ENCODE peak calls at places on chromosomes 7 and 10, in eight cellular contexts. H is pancreas, I is hepatocyte, X is heart right ventricle, M is mucosa of descending colon, Q is thoracic aorta, U is lower leg skin, B is astrocyte of the spinal cord. O is an unnamed sample.
A peak's percentile ranks its signal among the peaks of the same experiment; 100 is the strongest.

GRCh38 chr7:41374150-41374848 is 328.6 kb downstream of the INHBA start:
- DNase-seq in H (no peak), I (no peak), X (no peak), M (no peak), Q (no peak), U (no peak), B (no peak), O (no peak)

GRCh38 chr10:113960617-113961260 is 82.9 kb upstream of the ADRB1 start:
- DNase-seq in H (no peak), I (peak; percentile 80), X (no peak), M (peak; percentile 85), Q (no peak), U (no peak), B (no peak), O (no peak)

GRCh38 chr7:79593819-79594218 is 140.4 kb upstream of the MAGI2 start:
- DNase-seq in H (no peak), I (no peak), X (no peak), M (peak; percentile 16), Q (no peak), U (no peak), B (no peak), O (no peak)

GRCh38 chr10:14560794-14561765 is 213.6 kb downstream of the FAM107B start:
- DNase-seq in H (no peak), I (no peak), X (no peak), M (no peak), Q (no peak), U (no peak), B (no peak), O (no peak)

GRCh38 chr7:157047148-157047547 is 36.7 kb upstream of the MNX1 start:
- DNase-seq in H (no peak), I (no peak), X (no peak), M (no peak), Q (no peak), U (no peak), B (no peak), O (no peak)

GRCh38 chr7:143384741-143385631 is 3.8 kb downstream of the ZYX start:
- DNase-seq in H (no peak), I (no peak), X (no peak), M (no peak), Q (no peak), U (no peak), B (no peak), O (no peak)

GRCh38 chr7:129657363-129657762 is 45.8 kb downstream of the NRF1 start:
- DNase-seq in H (no peak), I (no peak), X (no peak), M (no peak), Q (no peak), U (no peak), B (no peak), O (no peak)

GRCh38 chr7:25392571-25393338 is 164.5 kb upstream of the NPVF start:
- DNase-seq in H (no peak), I (no peak), X (no peak), M (no peak), Q (no peak), U (no peak), B (peak; percentile 8), O (no peak)

GRCh38 chr7:44348300-44348699 is 22.9 kb upstream of the CAMK2B start:
- DNase-seq in H (no peak), I (no peak), X (no peak), M (no peak), Q (no peak), U (no peak), B (peak; percentile 41), O (no peak)

GRCh38 chr7:24956021-24956420 is 24.0 kb downstream of the OSBPL3 start:
- DNase-seq in H (no peak), I (no peak), X (no peak), M (no peak), Q (no peak), U (peak; percentile 27), B (no peak), O (no peak)

GRCh38 chr10:118139321-118139720 is 92.6 kb upstream of the RAB11FIP2 start:
- DNase-seq in H (no peak), I (no peak), X (no peak), M (no peak), Q (no peak), U (no peak), B (no peak), O (no peak)

GRCh38 chr7:24722386-24723177 is 34.7 kb downstream of the GSDME start:
- DNase-seq in H (no peak), I (peak; percentile 52), X (no peak), M (no peak), Q (no peak), U (no peak), B (peak; percentile 52), O (no peak)

GRCh38 chr7:130084037-130084875 is 13.9 kb downstream of the KLHDC10 start:
- DNase-seq in H (no peak), I (no peak), X (no peak), M (no peak), Q (no peak), U (no peak), B (no peak), O (no peak)

GRCh38 chr7:88377421-88377820 is 70.7 kb upstream of the STEAP4 start:
- DNase-seq in H (no peak), I (peak; percentile 50), X (no peak), M (no peak), Q (no peak), U (no peak), B (no peak), O (no peak)

GRCh38 chr10:63133787-63134557 is 844 bp downstream of the NRBF2 start:
- DNase-seq in H (no peak), I (no peak), X (no peak), M (no peak), Q (no peak), U (no peak), B (peak; percentile 47), O (no peak)

GRCh38 chr7:92705831-92706230 is 115.6 kb upstream of the FAM133B start:
- DNase-seq in H (no peak), I (no peak), X (no peak), M (no peak), Q (no peak), U (no peak), B (no peak), O (no peak)

GRCh38 chr7:43700059-43700501 is 29.2 kb downstream of the COA1 start:
- DNase-seq in H (no peak), I (peak; percentile 63), X (no peak), M (no peak), Q (no peak), U (no peak), B (peak; percentile 82), O (no peak)

GRCh38 chr7:69659964-69660363 is 61.7 kb downstream of the AUTS2 start:
- DNase-seq in H (no peak), I (no peak), X (no peak), M (no peak), Q (no peak), U (no peak), B (peak; percentile 37), O (no peak)

DNA sequence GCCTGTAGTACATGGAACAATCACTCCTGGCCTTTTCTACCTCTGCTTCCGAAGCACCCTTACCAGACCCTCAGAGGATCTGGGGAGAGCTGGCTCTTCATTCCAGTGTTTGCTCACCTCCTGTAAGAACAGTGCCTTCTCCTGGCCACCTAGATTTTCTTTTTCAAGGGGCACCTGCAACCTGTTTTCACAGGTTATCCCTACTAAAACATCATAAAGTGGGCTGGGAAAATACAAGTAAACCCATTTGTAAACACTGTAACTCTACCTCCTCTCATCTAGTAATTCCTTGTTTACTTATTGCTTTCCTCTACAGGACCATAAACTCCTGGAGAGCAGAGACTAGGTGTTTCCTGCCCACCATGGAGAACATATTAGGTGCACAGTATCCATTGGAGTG is 1.1 kb downstream of the PIK3AP1 start:
- DNase-seq in H (no peak), I (peak; percentile 24), X (no peak), M (no peak), Q (no peak), U (no peak), B (no peak), O (no peak)
- TF ChIP-seq CTCF in H (no peak), I (peak; percentile 17), X (no peak), M (no peak), Q (no peak), U (no peak), B (no peak), O (no peak)

GRCh38 chr7:1055491-1056005 is 11.2 kb downstream of the GPR146 start:
- DNase-seq in H (no peak), I (no peak), X (no peak), M (no peak), Q (no peak), U (no peak), B (no peak), O (no peak)
- H3K4me3 ChIP-seq in H (no peak overlapping the region), I (no peak overlapping the region), X (peak overlapping the region; percentile 50), M (no peak overlapping the region), Q (peak overlapping the region; percentile 23), U (no peak overlapping the region), B (no peak overlapping the region), O (no peak overlapping the region)

DNA sequence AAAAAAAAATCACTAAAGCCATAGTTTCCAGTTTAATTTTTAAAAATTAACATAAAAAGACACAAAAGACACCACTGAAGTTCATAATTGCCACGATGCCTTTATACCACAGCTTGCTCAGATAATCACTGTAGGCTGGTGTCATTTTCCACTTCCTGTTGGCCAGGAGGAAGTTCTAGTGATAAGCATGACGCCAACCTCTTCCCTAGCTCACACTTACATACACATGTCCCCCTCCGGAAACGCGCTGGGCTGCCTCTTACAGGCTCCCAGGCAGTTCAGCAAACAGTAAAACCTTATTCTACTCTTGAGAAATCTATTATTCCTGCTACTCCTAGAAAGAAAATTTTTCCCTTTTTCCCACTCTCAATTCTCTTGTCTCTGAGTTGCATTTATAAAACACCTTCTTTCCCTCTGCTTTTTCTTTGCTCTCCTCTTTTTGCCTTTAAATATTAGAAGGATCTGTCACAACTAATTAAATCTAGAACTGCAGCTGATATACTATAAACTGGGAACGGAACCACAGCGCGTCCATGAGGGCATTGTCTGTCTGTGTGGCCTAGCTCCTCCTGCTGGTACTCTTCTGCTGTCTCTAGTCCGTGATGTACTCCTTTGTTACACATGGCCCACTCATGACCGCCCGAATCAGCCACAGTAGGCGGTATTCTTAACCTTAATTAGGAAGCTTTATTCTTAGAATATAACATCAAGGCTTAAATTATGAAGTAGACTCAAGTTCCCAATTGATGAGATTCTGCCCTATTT is 664.9 kb downstream of the CNTNAP2 start:
- DNase-seq in H (no peak), I (no peak), X (no peak), M (no peak), Q (no peak), U (no peak), B (no peak), O (no peak)
- TF ChIP-seq CTCF in H (no peak), I (no peak), X (no peak), M (no peak), Q (no peak), U (no peak), B (no peak), O (no peak)

DNA sequence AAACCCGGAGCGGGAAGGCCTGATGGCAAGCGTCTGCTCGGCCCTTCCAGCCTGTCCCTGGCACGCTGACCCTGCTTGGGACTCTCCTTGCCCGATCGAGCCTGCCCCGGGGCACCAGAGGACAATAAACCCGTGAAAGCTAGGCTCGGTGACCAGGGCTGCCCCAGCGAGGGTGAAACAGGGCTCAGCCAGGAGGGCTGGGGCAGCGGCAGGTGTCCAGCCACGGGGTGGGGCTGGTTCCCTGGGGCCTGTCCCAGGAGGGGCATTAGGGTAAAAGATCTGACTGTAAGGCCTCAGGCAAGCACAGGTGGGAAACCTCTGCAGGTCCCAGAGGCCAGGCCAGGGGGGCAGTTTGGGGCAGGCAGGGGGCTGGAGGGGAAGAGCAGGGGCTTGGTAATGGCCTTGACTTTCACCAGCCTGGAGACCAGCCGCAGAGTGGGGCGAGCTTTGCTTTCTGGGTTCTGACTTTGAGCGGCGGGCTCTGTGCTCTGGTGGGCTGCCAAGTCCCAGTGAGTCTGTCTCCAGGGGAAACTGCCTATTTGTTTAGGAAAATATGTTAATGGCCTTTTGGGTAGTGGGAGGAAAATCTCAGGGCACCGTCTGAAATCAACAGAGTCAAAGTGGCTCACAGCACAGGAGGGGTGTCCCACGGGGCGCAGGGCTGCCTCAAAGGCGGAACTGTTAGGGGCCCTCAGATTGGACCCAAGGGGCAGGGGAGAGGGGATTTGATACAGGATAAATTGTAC is 68.2 kb upstream of the INPP5A start:
- DNase-seq in H (no peak), I (no peak), X (no peak), M (no peak), Q (no peak), U (no peak), B (peak; percentile 50), O (no peak)
- H3K4me3 ChIP-seq in H (no peak overlapping the region), I (no peak overlapping the region), X (no peak overlapping the region), M (no peak overlapping the region), Q (no peak overlapping the region), U (no peak overlapping the region), B (no peak overlapping the region), O (no peak overlapping the region)